ENCODE peak calls at places on chromosome 1, in six cellular contexts. V, U, W, O, A and R are unnamed samples.

GRCh38 chr1:54253480-54253879 is 53.5 kb downstream of the MRPL37 start:
- DNase-seq in O (no peak), V (peak), W (peak), U (no peak), A (peak), R (peak)

GRCh38 chr1:166902279-166902678 is 26.2 kb upstream of the TADA1 start:
- DNase-seq in U (no peak), W (peak), A (peak), O (no peak), V (no peak), R (no peak)

GRCh38 chr1:39852214-39852791 is 31.0 kb downstream of the TRIT1 start:
- DNase-seq in V (no peak), O (no peak), U (no peak), A (peak), W (peak), R (peak)

GRCh38 chr1:153649867-153650235 is 8.7 kb upstream of the SNAPIN start:
- DNase-seq in A (no peak), W (no peak), U (peak), O (no peak), V (no peak), R (no peak)

GRCh38 chr1:20964540-20965484 is 177.7 kb upstream of the HP1BP3 start:
- DNase-seq in A (no peak), V (no peak), O (no peak), U (no peak), W (no peak), R (peak)

GRCh38 chr1:204199579-204199978 is 3.3 kb upstream of the KISS1 start:
- DNase-seq in W (no peak), O (no peak), V (no peak), U (no peak), A (no peak), R (no peak)

GRCh38 chr1:23989249-23989648 is 9.1 kb upstream of the SRSF10 start:
- DNase-seq in V (no peak), W (no peak), U (no peak), O (no peak), A (no peak), R (no peak)

GRCh38 chr1:20678599-20678998 is 17.4 kb upstream of the DDOST start:
- DNase-seq in V (no peak), U (no peak), A (no peak), O (peak), W (no peak), R (no peak)

GRCh38 chr1:203380395-203381150 is 29.7 kb upstream of the FMOD start:
- DNase-seq in V (no peak), W (no peak), A (no peak), U (no peak), O (no peak), R (no peak)

GRCh38 chr1:34460193-34460592 is 283.5 kb downstream of the C1orf94 start:
- DNase-seq in A (no peak), V (no peak), U (no peak), O (no peak), W (no peak), R (peak)

GRCh38 chr1:117575586-117576225 is 30.1 kb upstream of the TENT5C start:
- DNase-seq in O (no peak), V (no peak), U (peak), A (no peak), W (no peak), R (no peak)

GRCh38 chr1:99725996-99726395 is 40.4 kb downstream of the FRRS1 start:
- DNase-seq in V (no peak), W (no peak), O (no peak), U (no peak), A (no peak), R (no peak)